ENCODE peak calls at places on chromosomes 1 and 21, in nine cellular contexts. P is lower leg skin, R is body of pancreas, T is ovary, Z is breast epithelium, K is stomach, C is upper lobe of left lung, M is uterus, F is NB4. D is an unnamed sample.

GRCh38 chr1:205354259-205354904 is 2.3 kb downstream of the KLHDC8A start:
- DNase-seq in T (peak; percentile 77), Z (peak; percentile 52), R (peak; percentile 71), F (peak; percentile 68), K (peak; percentile 74), C (no peak), M (peak; percentile 49), P (peak; percentile 44), D (peak; percentile 60)

GRCh38 chr1:111857251-111857651 is 101.5 kb downstream of the DDX20 start:
- DNase-seq in R (no peak), M (no peak), T (no peak), K (no peak), Z (peak; percentile 19), C (peak; percentile 30), P (no peak), F (no peak), D (peak; percentile 53)

GRCh38 chr1:193432979-193433587 is 246.7 kb upstream of the B3GALT2 start:
- DNase-seq in R (no peak), Z (no peak), C (no peak), T (no peak), M (no peak), K (no peak), P (no peak), F (no peak), D (no peak)

GRCh38 chr1:158035976-158036583 is 42.6 kb downstream of the KIRREL1 start:
- DNase-seq in C (no peak), P (no peak), T (peak; percentile 69), M (peak; percentile 48), K (no peak), F (peak; percentile 39), R (peak; percentile 40), Z (no peak), D (peak; percentile 24)

GRCh38 chr1:200153277-200154055 is 126.0 kb downstream of the NR5A2 start:
- DNase-seq in P (no peak), T (no peak), C (no peak), Z (no peak), F (peak; percentile 19), K (no peak), M (no peak), R (no peak), D (no peak)

GRCh38 chr1:191641420-191642215 is 516.6 kb upstream of the RGS18 start:
- DNase-seq in C (no peak), M (no peak), R (no peak), F (no peak), Z (no peak), T (no peak), P (no peak), K (no peak), D (no peak)

GRCh38 chr1:178011101-178011828 is 41.4 kb upstream of the SEC16B start:
- DNase-seq in M (no peak), R (no peak), C (no peak), T (no peak), K (no peak), F (no peak), P (no peak), Z (no peak), D (no peak)

GRCh38 chr1:43912607-43913006 is 21.0 kb upstream of the ARTN start:
- DNase-seq in Z (peak; percentile 86), F (no peak), C (no peak), T (no peak), M (peak; percentile 49), K (no peak), R (no peak), P (no peak), D (peak; percentile 63)

GRCh38 chr1:101112051-101112770 is 86.6 kb upstream of the DPH5 start:
- DNase-seq in Z (no peak), C (no peak), K (no peak), T (no peak), P (peak; percentile 34), R (no peak), F (no peak), M (no peak), D (no peak)

GRCh38 chr21:29293495-29293894 is 5.2 kb upstream of the BACH1 start:
- DNase-seq in T (no peak), Z (no peak), C (no peak), R (no peak), K (no peak), P (no peak), M (no peak), F (peak; percentile 93), D (no peak)

GRCh38 chr1:229019647-229020281 is 251.1 kb upstream of the RAB4A start:
- DNase-seq in T (no peak), R (no peak), C (no peak), P (no peak), M (no peak), K (peak; percentile 55), F (no peak), Z (peak; percentile 65), D (peak; percentile 39)

GRCh38 chr1:214146523-214146922 is 134.4 kb upstream of the SMYD2 start:
- DNase-seq in F (no peak), R (no peak), T (no peak), P (no peak), Z (no peak), C (no peak), M (no peak), K (no peak), D (no peak)

GRCh38 chr1:156122519-156123355 is 8.2 kb downstream of the LMNA start:
- DNase-seq in C (no peak), F (no peak), P (peak; percentile 80), K (peak; percentile 84), R (peak; percentile 86), T (peak; percentile 91), M (peak; percentile 92), Z (peak; percentile 73), D (peak; percentile 50)

GRCh38 chr1:153572569-153573015 is 6.9 kb upstream of the S100A2 start:
- DNase-seq in T (peak; percentile 86), K (peak; percentile 91), Z (peak; percentile 89), R (peak; percentile 85), P (peak; percentile 85), M (peak; percentile 75), F (peak; percentile 74), C (no peak), D (peak; percentile 89)

GRCh38 chr1:93221913-93222312 is 41.4 kb downstream of the CCDC18 start:
- DNase-seq in T (no peak), P (no peak), R (no peak), M (no peak), Z (no peak), K (no peak), C (no peak), F (no peak), D (no peak)

GRCh38 chr21:33968082-33968997 is 52.7 kb upstream of the ATP5PO start:
- DNase-seq in M (no peak), F (peak; percentile 27), R (no peak), Z (no peak), T (no peak), C (no peak), K (no peak), P (no peak), D (no peak)

GRCh38 chr1:226217273-226217672 is 6.2 kb upstream of the MIXL1 start:
- DNase-seq in R (no peak), Z (no peak), F (no peak), P (no peak), K (no peak), M (no peak), T (no peak), C (no peak), D (no peak)

GRCh38 chr1:200034821-200035396 is 7.4 kb downstream of the NR5A2 start:
- DNase-seq in R (no peak), C (peak; percentile 43), K (no peak), Z (no peak), M (no peak), T (no peak), F (no peak), P (no peak), D (no peak)

GRCh38 chr1:26283226-26283853 is 3.5 kb downstream of the SH3BGRL3 start:
- DNase-seq in F (no peak), C (no peak), T (no peak), M (no peak), P (no peak), K (no peak), Z (no peak), R (no peak), D (no peak)
- TF ChIP-seq POLR2A in F (no peak), C (no peak), T (no peak), M (no peak), P (no peak), K (no peak), Z (no peak), R (no peak), D (no peak)

DNA sequence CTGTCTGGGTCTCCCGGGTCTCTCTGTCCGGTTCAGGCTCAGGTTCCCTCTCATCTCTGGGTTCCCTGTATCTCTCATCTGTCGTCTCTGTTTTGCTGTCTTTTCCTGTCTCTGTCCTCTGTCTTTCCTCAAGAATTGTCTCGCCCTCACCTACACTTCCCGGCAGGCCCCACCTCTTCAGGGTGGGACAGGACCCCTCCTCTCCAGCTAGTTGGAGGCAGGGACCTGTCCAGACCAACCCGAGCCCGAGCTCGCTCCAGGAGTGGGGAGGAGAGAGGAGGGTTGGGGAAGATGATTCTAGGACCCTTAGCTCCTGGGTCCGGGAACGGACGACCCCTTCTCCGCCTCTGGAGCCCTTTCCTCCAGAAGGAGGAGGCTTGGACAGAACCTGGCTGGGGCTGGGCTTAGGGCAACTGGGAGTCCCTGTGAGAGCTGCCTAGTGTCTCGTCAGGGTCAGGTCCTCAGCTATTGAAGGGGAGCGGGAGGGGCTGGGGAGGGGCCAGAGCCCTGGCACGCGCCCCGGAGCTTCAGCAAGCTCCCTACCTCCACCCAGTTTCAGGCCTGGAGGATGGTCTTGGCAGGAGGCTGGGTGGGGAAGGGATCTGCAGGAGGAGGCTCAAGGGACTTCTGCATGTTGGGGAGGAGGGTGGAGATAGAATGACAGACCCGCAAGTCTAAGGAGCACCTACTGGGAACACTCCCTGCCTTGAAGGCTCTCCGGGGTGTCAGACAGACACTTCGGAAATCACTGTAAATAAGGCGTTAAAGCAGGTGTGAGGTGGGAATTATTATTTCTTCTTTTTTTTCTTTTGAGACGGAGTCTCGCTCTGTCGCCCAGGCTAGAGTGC is 26.3 kb upstream of the EPB41 start:
- DNase-seq in M (peak; percentile 29), K (peak; percentile 44), Z (peak; percentile 19), F (peak; percentile 31), P (no peak), T (peak; percentile 52), C (peak; percentile 82), R (peak; percentile 51), D (no peak)
- TF ChIP-seq POLR2A in M (no peak), K (no peak), Z (no peak), F (no peak), P (no peak), T (no peak), C (no peak), R (no peak), D (no peak)

GRCh38 chr21:14528815-14529214 is 17.3 kb downstream of the SAMSN1 start:
- DNase-seq in R (no peak), T (no peak), Z (no peak), K (no peak), F (no peak), M (no peak), C (no peak), P (no peak), D (no peak)
- TF ChIP-seq POLR2A in R (no peak), T (no peak), Z (no peak), K (no peak), F (no peak), M (no peak), C (no peak), P (no peak), D (no peak)

DNA sequence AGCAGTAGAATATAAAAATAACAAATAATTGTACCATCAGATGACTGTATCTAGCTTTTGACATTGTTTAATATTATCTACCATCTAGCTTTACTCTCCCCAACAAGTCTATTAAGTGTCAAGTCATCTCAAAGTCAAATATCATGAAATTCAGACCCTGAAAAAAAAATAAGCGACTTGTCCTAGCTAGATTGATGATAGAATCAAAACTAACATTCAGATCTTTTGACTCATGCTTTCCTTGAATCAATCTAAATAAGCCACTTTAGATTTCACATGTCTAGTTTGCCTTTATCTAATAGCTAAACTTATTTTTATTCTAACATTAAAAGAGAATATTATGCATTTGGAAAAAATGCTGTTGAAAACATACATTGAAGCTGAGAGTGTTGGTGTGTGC is 35.4 kb downstream of the CRB1 start:
- DNase-seq in R (no peak), C (no peak), M (no peak), T (no peak), K (no peak), Z (no peak), F (no peak), P (no peak), D (no peak)
- TF ChIP-seq POLR2A in R (no peak), C (no peak), M (no peak), T (no peak), K (no peak), Z (no peak), F (no peak), P (no peak), D (no peak)

D was measured in prostate gland.